ENCODE peak calls at places on chromosomes 4 and X, in eight cellular contexts. P is GM23248, Q is MM.1S, H is mucosa of gallbladder, U is AG10803, V is mesothelial cell of epicardium, C is NCI-H69, B is AG04450. Y is an unnamed sample.

GRCh38 chr4:8507624-8508023 is 67.0 kb downstream of the TRMT44 start:
- DNase-seq in V (no peak), P (peak), C (peak), H (no peak), U (peak), B (no peak), Q (no peak), Y (no peak)

GRCh38 chr4:152970102-152970820 is 34.1 kb downstream of the FHDC1 start:
- DNase-seq in V (no peak), P (peak), B (no peak), Q (no peak), U (peak), C (no peak), H (no peak), Y (no peak)

GRCh38 chr4:138562544-138562961 is 320.4 kb upstream of the SLC7A11 start:
- DNase-seq in U (peak), P (no peak), Q (peak), V (no peak), H (no peak), C (peak), B (peak), Y (no peak)

GRCh38 chr4:70768301-70768948 is 46.7 kb downstream of the RUFY3 start:
- DNase-seq in H (no peak), V (no peak), Q (no peak), P (peak), C (no peak), U (peak), B (no peak), Y (no peak)

GRCh38 chr4:147388016-147388415 is 92.9 kb upstream of the EDNRA start:
- DNase-seq in H (no peak), U (no peak), P (no peak), B (no peak), C (no peak), V (no peak), Q (no peak), Y (no peak)

GRCh38 chr4:26161030-26161824 is 159.6 kb upstream of the RBPJ start:
- DNase-seq in U (no peak), V (no peak), Q (no peak), C (peak), P (no peak), B (no peak), H (no peak), Y (no peak)

GRCh38 chr4:26150948-26151347 is 169.9 kb upstream of the RBPJ start:
- DNase-seq in C (no peak), P (peak), B (no peak), Q (no peak), V (no peak), H (no peak), U (no peak), Y (no peak)

GRCh38 chr4:13612569-13612968 is 15.0 kb downstream of the BOD1L1 start:
- DNase-seq in Q (no peak), C (no peak), V (no peak), U (no peak), H (no peak), B (no peak), P (no peak), Y (no peak)

GRCh38 chr4:17166954-17167353 is 268.5 kb upstream of the LDB2 start:
- DNase-seq in P (peak), U (no peak), C (no peak), V (no peak), B (no peak), H (no peak), Q (no peak), Y (no peak)

GRCh38 chrX:111375747-111376146 is 36.2 kb downstream of the DCX start:
- DNase-seq in Q (no peak), V (no peak), H (no peak), B (no peak), U (no peak), C (no peak), P (peak), Y (no peak)

GRCh38 chrX:2767631-2768455 is 16.0 kb downstream of the XG start:
- DNase-seq in B (peak), V (peak), U (peak), H (peak), P (peak), C (peak), Q (no peak), Y (peak)

GRCh38 chrX:45454235-45454634 is 253.6 kb upstream of the DIPK2B start:
- DNase-seq in V (no peak), B (no peak), C (no peak), P (no peak), U (no peak), Q (no peak), H (no peak), Y (no peak)

GRCh38 chr4:145840162-145840768 is 98.4 kb downstream of the ZNF827 start:
- DNase-seq in Q (peak), P (peak), H (no peak), C (peak), V (no peak), U (peak), B (no peak), Y (peak)

GRCh38 chrX:152220612-152221011 is 82.2 kb upstream of the MAGEA10 start:
- DNase-seq in B (no peak), C (no peak), H (no peak), Q (no peak), P (peak), V (no peak), U (no peak), Y (no peak)

GRCh38 chr4:41122775-41123174 is 91.6 kb downstream of the APBB2 start:
- DNase-seq in U (no peak), Q (no peak), P (no peak), H (no peak), B (no peak), V (no peak), C (peak), Y (no peak)

GRCh38 chr4:105496899-105497298 is 23.0 kb upstream of the PPA2 start:
- DNase-seq in H (no peak), U (no peak), C (peak), Q (peak), B (no peak), V (no peak), P (no peak), Y (no peak)

GRCh38 chr4:94917146-94917545 is 159.4 kb downstream of the BMPR1B start:
- DNase-seq in B (no peak), C (no peak), H (no peak), P (no peak), Q (no peak), U (no peak), V (no peak), Y (no peak)

GRCh38 chrX:131084145-131084544 is 26.0 kb downstream of the ARHGAP36 start:
- DNase-seq in H (no peak), U (no peak), P (no peak), C (no peak), V (no peak), Q (no peak), B (no peak), Y (no peak)

GRCh38 chr4:43855283-43855682 is 593.3 kb downstream of the KCTD8 start:
- DNase-seq in V (no peak), P (no peak), Q (peak), C (peak), B (no peak), U (no peak), H (no peak), Y (no peak)

GRCh38 chrX:1893758-1894294 is 279.0 kb downstream of the ASMT start:
- DNase-seq in B (no peak), Q (no peak), H (no peak), U (no peak), C (no peak), V (no peak), P (no peak), Y (no peak)

GRCh38 chr4:121408-122084 is 2.8 kb upstream of the ZNF718 start:
- DNase-seq in U (no peak), H (no peak), Q (no peak), B (no peak), C (no peak), V (no peak), P (no peak), Y (no peak)

GRCh38 chr4:5572114-5572513 is 136.2 kb downstream of the EVC2 start:
- DNase-seq in U (peak), H (no peak), Q (peak), C (no peak), P (peak), B (no peak), V (no peak), Y (no peak)

GRCh38 chr4:83771113-83771705 is 235.3 kb downstream of the GPAT3 start:
- DNase-seq in Q (peak), C (peak), B (peak), U (peak), V (peak), H (no peak), P (peak), Y (no peak)

GRCh38 chr4:86977621-86978184 is 42.9 kb downstream of the AFF1 start:
- DNase-seq in V (no peak), Q (no peak), H (peak), C (peak), U (peak), B (no peak), P (peak), Y (no peak)

GRCh38 chr4:106062452-106062875 is 167.2 kb downstream of the NPNT start:
- DNase-seq in P (peak), C (peak), V (no peak), H (no peak), Q (no peak), U (peak), B (peak), Y (no peak)